ENCODE peak calls at places on chromosomes 11 and 22, in ten cellular contexts. A is spleen, W is GM23338, J is HepG2, N is endothelial cell of umbilical vein, C is sigmoid colon, B is prostate gland, U is esophagus muscularis mucosa, Z is HCT116, I is stomach. Y is an unnamed sample.

GRCh38 chr11:128470081-128470480 is 117.3 kb downstream of the ETS1 start:
- DNase-seq in A (no peak), W (no peak), J (no peak), N (no peak), C (no peak), B (no peak), U (no peak), Z (no peak), I (no peak), Y (no peak)

GRCh38 chr11:29527391-29527936 is 489.4 kb downstream of the KCNA4 start:
- DNase-seq in A (no peak), W (peak; percentile 19), J (peak; percentile 35), N (peak; percentile 67), C (no peak), B (no peak), U (no peak), Z (peak; percentile 15), I (no peak), Y (no peak)

GRCh38 chr11:1772270-1773130 is 8.8 kb upstream of the CTSD start:
- DNase-seq in A (peak; percentile 90), W (peak; percentile 79), J (no peak), N (peak; percentile 68), C (peak; percentile 81), B (no peak), U (no peak), Z (peak; percentile 62), I (peak; percentile 68), Y (no peak)

GRCh38 chr11:32118025-32118974 is 27.4 kb downstream of the RCN1 start:
- DNase-seq in A (no peak), W (no peak), J (peak; percentile 64), N (no peak), C (no peak), B (no peak), U (peak; percentile 53), Z (peak; percentile 77), I (no peak), Y (no peak)

GRCh38 chr22:19715286-19715939 is 1.1 kb downstream of the SEPTIN5 start:
- DNase-seq in A (peak; percentile 72), W (no peak), J (no peak), N (no peak), C (no peak), B (no peak), U (no peak), Z (no peak), I (no peak), Y (no peak)

GRCh38 chr22:17172172-17172833 is 13.2 kb upstream of the HDHD5 start:
- DNase-seq in A (peak; percentile 81), W (peak; percentile 56), J (no peak), N (no peak), C (peak; percentile 68), B (peak; percentile 55), U (no peak), Z (no peak), I (no peak), Y (no peak)

GRCh38 chr11:75365711-75366181 is 14.3 kb upstream of the ARRB1 start:
- DNase-seq in A (no peak), W (no peak), J (no peak), N (peak; percentile 60), C (no peak), B (no peak), U (no peak), Z (no peak), I (no peak), Y (no peak)

GRCh38 chr11:66465371-66466224 is 1.1 kb upstream of the PELI3 start:
- DNase-seq in A (no peak), W (no peak), J (no peak), N (peak; percentile 9), C (no peak), B (no peak), U (no peak), Z (no peak), I (no peak), Y (no peak)

GRCh38 chr11:46278387-46279173 is 1.1 kb downstream of the CREB3L1 start:
- DNase-seq in A (no peak), W (peak; percentile 87), J (no peak), N (no peak), C (peak; percentile 74), B (peak; percentile 71), U (no peak), Z (no peak), I (peak; percentile 80), Y (no peak)

GRCh38 chr11:18540207-18541009 is 13.7 kb upstream of the TSG101 start:
- DNase-seq in A (no peak), W (peak; percentile 48), J (peak; percentile 42), N (peak; percentile 43), C (no peak), B (no peak), U (no peak), Z (no peak), I (no peak), Y (no peak)
- TF ChIP-seq CTCF in A (peak; percentile 24), W (peak; percentile 63), J (peak; percentile 52), N (peak; percentile 26), C (no peak), B (peak; percentile 54), U (peak; percentile 30), Z (peak; percentile 71), I (peak; percentile 38), Y (no peak)

GRCh38 chr22:47654922-47655451 is 892.5 kb downstream of the TBC1D22A start:
- DNase-seq in A (no peak), W (no peak), J (no peak), N (no peak), C (no peak), B (no peak), U (no peak), Z (no peak), I (no peak), Y (no peak)
- TF ChIP-seq POLR2AphosphoS5 in A (no peak), W (no peak), J (no peak), N (no peak), C (peak; percentile 14), B (no peak), U (no peak), Z (no peak), I (no peak), Y (no peak)

GRCh38 chr22:23282089-23282501 is 101.8 kb downstream of the BCR start:
- DNase-seq in A (no peak), W (no peak), J (no peak), N (peak; percentile 90), C (peak; percentile 94), B (peak; percentile 85), U (no peak), Z (peak; percentile 51), I (peak; percentile 81), Y (no peak)
- TF ChIP-seq CTCF in A (no peak), W (no peak), J (no peak), N (no peak), C (no peak), B (no peak), U (peak; percentile 37), Z (no peak), I (peak; percentile 10), Y (no peak)

GRCh38 chr22:42379961-42380537 is 52.2 kb downstream of the NFAM1 start:
- DNase-seq in A (no peak), W (no peak), J (no peak), N (no peak), C (no peak), B (no peak), U (no peak), Z (no peak), I (no peak), Y (no peak)

GRCh38 chr22:42375982-42376381 is 56.2 kb downstream of the NFAM1 start:
- DNase-seq in A (peak; percentile 77), W (no peak), J (no peak), N (no peak), C (no peak), B (no peak), U (no peak), Z (no peak), I (no peak), Y (no peak)

GRCh38 chr22:42381152-42381551 is 51.1 kb downstream of the NFAM1 start:
- DNase-seq in A (no peak), W (no peak), J (no peak), N (no peak), C (no peak), B (no peak), U (no peak), Z (no peak), I (no peak), Y (no peak)

GRCh38 chr22:42371112-42371900 is 60.9 kb downstream of the NFAM1 start:
- DNase-seq in A (no peak), W (peak; percentile 43), J (no peak), N (no peak), C (no peak), B (no peak), U (no peak), Z (no peak), I (no peak), Y (no peak)

DNA sequence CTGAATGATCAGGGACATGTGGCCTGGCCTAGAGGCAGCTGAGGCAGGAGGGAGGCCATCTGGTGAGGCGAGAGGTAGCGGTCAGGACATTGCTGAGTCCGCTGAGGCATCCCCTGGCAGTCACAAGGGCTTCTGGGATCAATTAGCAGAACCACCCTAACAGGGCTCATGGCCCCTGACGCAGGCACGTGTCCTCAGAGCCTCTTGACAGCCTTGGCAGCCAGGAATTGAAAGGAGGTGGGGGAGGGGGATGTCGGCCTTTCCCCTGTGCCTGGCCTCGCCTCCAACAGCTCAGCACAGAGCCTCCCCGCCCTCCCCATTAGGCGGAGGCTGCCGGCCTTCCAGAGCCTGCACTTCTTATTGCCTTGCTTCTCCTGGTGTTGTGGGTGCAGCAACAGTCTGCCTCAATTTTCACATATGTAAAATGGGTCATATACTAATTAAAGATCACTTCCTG is 55.5 kb downstream of the NFAM1 start:
- DNase-seq in A (peak; percentile 83), W (peak; percentile 80), J (no peak), N (no peak), C (peak; percentile 92), B (no peak), U (no peak), Z (no peak), I (peak; percentile 29), Y (peak; percentile 96)
- TF ChIP-seq POLR2AphosphoS5 in A (peak; percentile 77), W (no peak), J (no peak), N (no peak), C (peak; percentile 69), B (no peak), U (peak; percentile 70), Z (no peak), I (no peak), Y (peak; percentile 39)

Y was measured in vagina.